ENCODE peak calls at places on chromosomes 13 and 19, in nine cellular contexts. X is CD4-positive, alpha-beta T cell; P is foreskin keratinocyte; W is effector memory CD4-positive, alpha-beta T cell; R is H9; M is tibial nerve; Y is heart left ventricle; O is dorsolateral prefrontal cortex; D is left lung. N is an unnamed sample.

GRCh38 chr19:11699931-11700794 is 38.6 kb downstream of the ZNF823 start:
- DNase-seq in W (no peak), Y (no peak), X (no peak), D (no peak), O (no peak), R (no peak), P (no peak), M (peak), N (no peak)

GRCh38 chr19:11279505-11280236 is 16.3 kb upstream of the TSPAN16 start:
- DNase-seq in D (no peak), X (peak), R (no peak), Y (no peak), O (no peak), W (peak), P (no peak), M (no peak), N (no peak)

GRCh38 chr13:26953273-26953672 is 192.7 kb upstream of the GPR12 start:
- DNase-seq in O (no peak), D (no peak), P (no peak), W (no peak), X (no peak), R (no peak), Y (no peak), M (no peak), N (no peak)

GRCh38 chr19:29616541-29616940 is 10.5 kb downstream of the POP4 start:
- DNase-seq in D (no peak), R (no peak), M (no peak), X (no peak), O (no peak), Y (no peak), P (no peak), W (no peak), N (no peak)

GRCh38 chr13:80817979-80818378 is 477.1 kb upstream of the SPRY2 start:
- DNase-seq in W (no peak), O (no peak), X (no peak), M (no peak), R (no peak), D (no peak), P (no peak), Y (no peak), N (no peak)

GRCh38 chr19:49677232-49677881 is at the start of gene PRMT1:
- DNase-seq in W (peak), Y (no peak), M (no peak), O (peak), X (no peak), D (peak), R (peak), P (no peak), N (no peak)

GRCh38 chr13:36057041-36057440 is 74.1 kb downstream of the DCLK1 start:
- DNase-seq in D (no peak), M (no peak), R (no peak), P (no peak), W (no peak), Y (no peak), O (no peak), X (no peak), N (no peak)

GRCh38 chr13:110882972-110883371 is 31.9 kb downstream of the ANKRD10 start:
- DNase-seq in M (no peak), Y (no peak), X (no peak), R (no peak), W (no peak), O (no peak), P (no peak), D (no peak), N (no peak)

GRCh38 chr13:98253526-98253925 is 76.5 kb upstream of the RNF113B start:
- DNase-seq in Y (no peak), X (no peak), M (no peak), O (no peak), P (no peak), D (no peak), W (no peak), R (no peak), N (no peak)

GRCh38 chr19:49953376-49953775 is 7.6 kb downstream of the SIGLEC11 start:
- DNase-seq in Y (no peak), W (no peak), O (no peak), M (no peak), R (no peak), P (no peak), D (no peak), X (no peak), N (no peak)

GRCh38 chr13:41668130-41668757 is 210.9 kb downstream of the RGCC start:
- DNase-seq in D (no peak), W (no peak), M (peak), Y (peak), R (peak), P (peak), O (peak), X (no peak), N (peak)

GRCh38 chr13:48506092-48506701 is 26.7 kb downstream of the RCBTB2 start:
- DNase-seq in P (no peak), Y (no peak), W (no peak), X (no peak), R (no peak), M (no peak), O (no peak), D (peak), N (no peak)

GRCh38 chr13:112792511-112792910 is 102.7 kb downstream of the ATP11A start:
- DNase-seq in O (no peak), P (no peak), W (no peak), M (no peak), Y (no peak), R (peak), D (no peak), X (no peak), N (no peak)

GRCh38 chr19:49672131-49672919 is 4.7 kb upstream of the PRMT1 start:
- DNase-seq in X (peak), O (peak), W (peak), D (peak), M (peak), Y (peak), P (no peak), R (peak), N (peak)

GRCh38 chr13:49184621-49185020 is 35.5 kb upstream of the MLNR start:
- DNase-seq in Y (no peak), R (no peak), X (no peak), O (no peak), W (no peak), P (no peak), M (no peak), D (no peak), N (no peak)

GRCh38 chr19:873084-874019 is 13.9 kb downstream of the CFD start:
- DNase-seq in R (peak), D (peak), Y (no peak), M (no peak), P (no peak), O (no peak), X (peak), W (peak), N (no peak)

GRCh38 chr13:113074401-113074800 is 31.2 kb upstream of the F7 start:
- DNase-seq in X (no peak), M (no peak), Y (no peak), P (no peak), D (peak), R (no peak), O (no peak), W (no peak), N (no peak)

GRCh38 chr13:67366533-67366932 is 136.4 kb upstream of the PCDH9 start:
- DNase-seq in D (no peak), O (no peak), R (no peak), Y (no peak), X (no peak), W (no peak), M (no peak), P (no peak), N (no peak)

GRCh38 chr19:54364775-54365257 is at the start of gene LAIR1:
- DNase-seq in Y (peak), O (no peak), P (no peak), X (peak), D (peak), M (peak), R (no peak), W (no peak), N (no peak)

GRCh38 chr13:25455146-25455545 is 83.4 kb downstream of the ATP8A2 start:
- DNase-seq in P (peak), X (no peak), M (no peak), R (no peak), O (no peak), D (no peak), W (no peak), Y (no peak), N (no peak)

GRCh38 chr13:108629988-108630387 is 577 bp downstream of the MYO16 start:
- DNase-seq in M (no peak), R (no peak), W (no peak), Y (no peak), X (no peak), O (no peak), D (no peak), P (no peak), N (no peak)

GRCh38 chr13:113930711-113931637 is 42.9 kb downstream of the C13orf46 start:
- DNase-seq in X (no peak), W (peak), D (no peak), M (no peak), P (no peak), R (peak), Y (no peak), O (no peak), N (no peak)

GRCh38 chr19:5968431-5969373 is 9.2 kb downstream of the RANBP3 start:
- DNase-seq in D (no peak), R (peak), W (no peak), X (no peak), Y (no peak), P (peak), O (no peak), M (no peak), N (no peak)

GRCh38 chr19:31127132-31127967 is 221.9 kb downstream of the TSHZ3 start:
- DNase-seq in X (no peak), Y (no peak), P (no peak), O (no peak), D (no peak), M (no peak), R (no peak), W (no peak), N (no peak)

GRCh38 chr13:26600345-26600761 is 42.9 kb downstream of the WASF3 start:
- DNase-seq in M (peak), P (no peak), X (no peak), W (no peak), O (no peak), D (no peak), Y (no peak), R (no peak), N (no peak)

GRCh38 chr13:98275711-98276171 is 98.7 kb upstream of the RNF113B start:
- DNase-seq in W (no peak), X (no peak), R (no peak), M (no peak), Y (no peak), P (no peak), D (no peak), O (no peak), N (no peak)

GRCh38 chr13:40502236-40502635 is 164.2 kb downstream of the FOXO1 start:
- DNase-seq in X (no peak), R (no peak), M (no peak), Y (no peak), W (no peak), O (no peak), D (no peak), P (no peak), N (no peak)

GRCh38 chr19:28543244-28543776 is 669.6 kb downstream of the UQCRFS1 start:
- DNase-seq in Y (no peak), O (no peak), P (no peak), M (no peak), D (no peak), R (no peak), X (no peak), W (no peak), N (no peak)

GRCh38 chr13:27631665-27632064 is 10.0 kb downstream of the POLR1D start:
- DNase-seq in O (no peak), D (no peak), P (no peak), X (no peak), Y (no peak), W (no peak), M (no peak), R (no peak), N (no peak)

GRCh38 chr13:34578471-34578870 is 363.6 kb upstream of the NBEA start:
- DNase-seq in D (no peak), W (no peak), M (no peak), P (peak), X (no peak), R (no peak), Y (no peak), O (no peak), N (no peak)

GRCh38 chr13:26457212-26457611 is 100.3 kb upstream of the WASF3 start:
- DNase-seq in D (no peak), M (no peak), O (no peak), R (no peak), X (no peak), Y (no peak), W (no peak), P (no peak), N (no peak)

GRCh38 chr19:48123907-48124675 is 13.5 kb upstream of the PLA2G4C start:
- DNase-seq in W (no peak), P (peak), R (no peak), O (no peak), D (no peak), Y (no peak), M (no peak), X (no peak), N (no peak)

GRCh38 chr13:75785130-75785529 is 149.0 kb downstream of the LMO7 start:
- DNase-seq in O (no peak), W (no peak), R (no peak), X (no peak), D (no peak), Y (no peak), M (no peak), P (no peak), N (no peak)

GRCh38 chr19:4374451-4375163 is 25.7 kb downstream of the SH3GL1 start:
- DNase-seq in M (peak), P (no peak), R (peak), X (no peak), W (no peak), Y (peak), D (peak), O (no peak), N (peak)

GRCh38 chr13:102702965-102703720 is 8.3 kb upstream of the METTL21C start:
- DNase-seq in M (no peak), X (no peak), Y (no peak), P (no peak), W (no peak), R (no peak), D (no peak), O (no peak), N (no peak)
- H3K27ac ChIP-seq in M (no peak), X (no peak), Y (no peak), P (no peak), W (no peak), R (no peak), D (no peak), O (no peak), N (no peak)

GRCh38 chr19:38024991-38025716 is 118.1 kb downstream of the SIPA1L3 start:
- DNase-seq in X (no peak), M (no peak), D (no peak), Y (no peak), P (no peak), W (no peak), R (peak), O (peak), N (no peak)
- H3K27ac ChIP-seq in X (no peak), M (no peak), D (peak), Y (no peak), P (no peak), W (no peak), R (peak), O (peak), N (no peak)

GRCh38 chr19:18439025-18439909 is 1.3 kb upstream of the ISYNA1 start:
- DNase-seq in P (no peak), W (no peak), D (no peak), R (no peak), Y (no peak), O (no peak), X (no peak), M (no peak), N (no peak)

GRCh38 chr19:18438331-18439024 is 545 bp upstream of the ISYNA1 start:
- DNase-seq in M (no peak), Y (peak), R (peak), W (no peak), X (no peak), D (no peak), O (no peak), P (no peak), N (no peak)

GRCh38 chr19:18440421-18440877 is 2.5 kb upstream of the ISYNA1 start:
- DNase-seq in Y (no peak), R (no peak), O (no peak), M (no peak), P (no peak), D (no peak), X (peak), W (no peak), N (no peak)

GRCh38 chr19:18440936-18441803 is 3.2 kb upstream of the ISYNA1 start:
- DNase-seq in X (no peak), M (no peak), W (no peak), R (no peak), Y (no peak), O (no peak), D (no peak), P (no peak), N (no peak)

DNA sequence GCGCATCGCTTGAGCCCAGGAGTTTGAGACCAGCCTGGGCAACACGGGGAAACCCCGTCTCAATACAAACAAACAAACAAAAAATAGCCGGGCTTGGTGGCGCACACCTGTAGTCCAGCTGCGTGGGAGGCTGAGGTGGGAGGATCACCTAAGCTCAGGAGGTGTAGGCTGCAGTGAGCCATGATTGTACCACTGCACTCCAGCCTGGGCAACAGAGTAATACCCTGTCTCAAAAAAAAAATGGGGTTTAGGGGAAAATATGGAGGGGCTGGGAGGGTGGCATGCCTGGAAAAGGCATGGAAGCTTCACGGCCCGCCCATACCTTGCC is 1.9 kb upstream of the ISYNA1 start:
- DNase-seq in R (no peak), W (no peak), P (no peak), X (no peak), O (no peak), D (no peak), M (no peak), Y (no peak), N (no peak)
- H3K27ac ChIP-seq in R (no peak), W (no peak), P (no peak), X (no peak), O (no peak), D (no peak), M (no peak), Y (no peak), N (no peak)

DNA sequence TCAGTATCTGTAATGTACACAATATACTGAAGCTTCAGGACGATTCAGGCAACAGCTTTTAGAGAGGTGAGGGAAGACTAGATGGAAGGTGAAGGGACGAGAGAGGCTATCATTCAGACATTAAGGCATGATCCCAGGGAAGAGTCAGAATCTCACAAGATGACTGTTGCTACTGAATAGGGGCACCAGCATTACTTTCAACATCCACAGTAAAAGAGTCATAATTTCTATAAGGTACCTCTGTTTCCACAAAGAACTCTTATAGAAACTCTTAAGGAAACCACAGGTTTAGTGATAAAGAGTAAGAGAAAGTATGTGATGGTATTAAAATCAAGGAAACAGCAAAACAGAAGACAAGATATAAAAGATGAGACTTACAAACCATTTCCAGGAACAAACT is 23.0 kb downstream of the LCP1 start:
- DNase-seq in Y (no peak), R (no peak), W (no peak), M (no peak), X (no peak), O (no peak), D (no peak), P (no peak), N (no peak)
- H3K27ac ChIP-seq in Y (no peak), R (no peak), W (peak), M (no peak), X (no peak), O (no peak), D (no peak), P (no peak), N (no peak)

GRCh38 chr13:100297413-100297812 is 208.5 kb downstream of the PCCA start:
- DNase-seq in O (no peak), M (no peak), W (no peak), Y (no peak), P (no peak), D (no peak), X (no peak), R (no peak), N (no peak)
- H3K27ac ChIP-seq in O (no peak), M (no peak), W (no peak), Y (no peak), P (no peak), D (no peak), X (no peak), R (no peak), N (no peak)

DNA sequence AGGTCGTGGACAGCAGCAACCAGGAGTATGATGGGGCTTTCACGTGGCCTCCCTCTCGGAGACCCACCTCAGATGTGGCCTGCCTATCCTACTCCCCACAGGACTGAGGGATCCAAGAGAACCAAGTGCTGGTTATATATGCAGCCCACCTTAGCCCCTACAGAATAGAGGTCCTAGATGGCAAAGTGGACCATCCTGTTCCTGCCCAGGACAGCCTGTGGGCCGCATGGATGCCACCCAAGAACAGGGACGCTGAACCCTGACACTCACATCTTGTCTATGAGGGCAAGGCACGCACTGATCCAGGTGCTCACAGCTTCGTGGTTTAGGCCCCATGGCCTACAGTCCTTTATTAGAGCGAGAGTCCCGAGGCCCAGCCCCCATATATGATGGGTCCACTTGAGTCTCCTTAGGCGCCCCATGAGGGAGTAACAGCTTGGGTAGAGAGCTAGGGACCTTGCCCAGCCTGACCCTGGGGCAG is 1.5 kb upstream of the SLC27A5 start:
- DNase-seq in R (no peak), M (no peak), O (no peak), D (no peak), X (no peak), W (no peak), P (no peak), Y (no peak), N (no peak)
- H3K27ac ChIP-seq in R (no peak), M (peak), O (peak), D (peak), X (peak), W (peak), P (no peak), Y (peak), N (peak)

GRCh38 chr13:39032150-39032549 is 5.7 kb downstream of the PROSER1 start:
- DNase-seq in W (no peak), P (no peak), X (no peak), Y (no peak), M (no peak), R (no peak), O (no peak), D (no peak), N (no peak)
- H3K27ac ChIP-seq in W (no peak), P (no peak), X (no peak), Y (no peak), M (no peak), R (no peak), O (no peak), D (no peak), N (no peak)

DNA sequence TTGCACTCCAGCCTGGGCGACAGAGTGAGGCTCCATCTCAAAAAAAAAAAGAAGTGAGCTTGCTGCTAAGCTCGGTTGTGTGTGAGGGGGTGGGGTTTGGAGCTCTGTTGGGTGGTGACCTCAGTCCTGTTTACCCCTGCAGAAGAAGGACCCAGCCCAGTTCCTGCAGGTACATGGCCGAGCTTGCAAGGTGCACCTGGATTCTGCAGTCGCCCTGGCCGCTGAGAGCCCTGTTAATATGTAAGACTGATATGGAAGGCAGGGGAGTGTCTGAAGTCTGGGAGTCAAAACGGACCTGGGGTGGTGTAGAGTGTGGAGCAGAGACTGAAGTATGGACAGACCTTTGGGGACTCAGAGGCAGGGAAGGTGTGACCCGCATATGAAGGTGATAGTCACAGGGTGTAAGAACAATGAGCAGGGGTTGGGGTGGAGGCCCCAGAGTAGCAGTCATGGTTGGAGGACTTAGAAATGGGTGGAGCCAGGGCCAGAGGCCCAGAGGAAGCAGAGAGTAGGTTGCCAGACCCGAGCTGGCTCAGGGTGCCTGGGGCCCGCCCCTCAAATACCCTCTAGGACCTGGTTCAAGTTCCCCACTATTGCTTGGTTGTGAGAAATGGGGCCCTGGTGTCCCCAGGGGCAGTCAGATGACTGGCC is 13.2 kb downstream of the CLASRP start:
- DNase-seq in O (no peak), M (no peak), X (no peak), W (no peak), Y (no peak), D (no peak), P (no peak), R (no peak), N (no peak)
- H3K27ac ChIP-seq in O (peak), M (no peak), X (no peak), W (no peak), Y (no peak), D (no peak), P (no peak), R (no peak), N (peak)

N was measured in substantia nigra.